ENCODE peak calls at places on chromosomes 2 and 18, in six cellular contexts. One of them, this sample, is unnamed.
A peak's percentile ranks its signal among the peaks of the same experiment; 100 is the strongest.

GRCh38 chr2:74317696-74318095 is 25.5 kb downstream of the SLC4A5 start:
- DNase-seq in breast epithelium: no peak
- DNase-seq in stimulated activated CD4-positive, alpha-beta T cell treated with anti-CD3 and anti-CD28 coated beads, Interleukin-12 subunit alpha, Interleukin-12 subunit beta, amount 100 ng/mL, for 24 hours: no peak
- DNase-seq in RWPE1: no peak
- DNase-seq in left lobe of liver: no peak
- DNase-seq in GM03348: no peak
- DNase-seq in this sample: no peak

GRCh38 chr2:206799083-206799482 is 33.7 kb downstream of the FASTKD2 start:
- DNase-seq in RWPE1: no peak
- DNase-seq in stimulated activated CD4-positive, alpha-beta T cell treated with anti-CD3 and anti-CD28 coated beads, Interleukin-12 subunit alpha, Interleukin-12 subunit beta, amount 100 ng/mL, for 24 hours: no peak
- DNase-seq in breast epithelium: no peak
- DNase-seq in left lobe of liver: no peak
- DNase-seq in GM03348: no peak
- DNase-seq in this sample: no peak

GRCh38 chr2:47075361-47076125 is 79.6 kb downstream of the STPG4 start:
- DNase-seq in breast epithelium: no peak
- DNase-seq in RWPE1: no peak
- DNase-seq in GM03348: no peak
- DNase-seq in stimulated activated CD4-positive, alpha-beta T cell treated with anti-CD3 and anti-CD28 coated beads, Interleukin-12 subunit alpha, Interleukin-12 subunit beta, amount 100 ng/mL, for 24 hours: no peak
- DNase-seq in left lobe of liver: no peak
- DNase-seq in this sample: no peak

GRCh38 chr2:143875295-143876199 is 644.4 kb downstream of the ZEB2 start:
- DNase-seq in GM03348: no peak
- DNase-seq in breast epithelium: no peak
- DNase-seq in stimulated activated CD4-positive, alpha-beta T cell treated with anti-CD3 and anti-CD28 coated beads, Interleukin-12 subunit alpha, Interleukin-12 subunit beta, amount 100 ng/mL, for 24 hours: no peak
- DNase-seq in left lobe of liver: no peak
- DNase-seq in RWPE1: no peak
- DNase-seq in this sample: no peak

GRCh38 chr18:37246779-37247340 is 318.7 kb downstream of the CELF4 start:
- DNase-seq in GM03348: no peak
- DNase-seq in left lobe of liver: no peak
- DNase-seq in RWPE1: no peak
- DNase-seq in breast epithelium: no peak
- DNase-seq in stimulated activated CD4-positive, alpha-beta T cell treated with anti-CD3 and anti-CD28 coated beads, Interleukin-12 subunit alpha, Interleukin-12 subunit beta, amount 100 ng/mL, for 24 hours: no peak
- DNase-seq in this sample: no peak

GRCh38 chr2:133194777-133195335 is 373.4 kb downstream of the NCKAP5 start:
- DNase-seq in left lobe of liver: no peak
- DNase-seq in stimulated activated CD4-positive, alpha-beta T cell treated with anti-CD3 and anti-CD28 coated beads, Interleukin-12 subunit alpha, Interleukin-12 subunit beta, amount 100 ng/mL, for 24 hours: no peak
- DNase-seq in RWPE1: no peak
- DNase-seq in breast epithelium: no peak
- DNase-seq in GM03348: no peak
- DNase-seq in this sample: no peak

GRCh38 chr2:113157897-113158753 is 15.6 kb upstream of the PSD4 start:
- DNase-seq in RWPE1: peak; percentile 80
- DNase-seq in breast epithelium: no peak
- DNase-seq in GM03348: peak; percentile 55
- DNase-seq in stimulated activated CD4-positive, alpha-beta T cell treated with anti-CD3 and anti-CD28 coated beads, Interleukin-12 subunit alpha, Interleukin-12 subunit beta, amount 100 ng/mL, for 24 hours: no peak
- DNase-seq in left lobe of liver: peak; percentile 57
- DNase-seq in this sample: no peak

GRCh38 chr2:65309699-65310098 is 82.1 kb downstream of the ACTR2 start:
- DNase-seq in left lobe of liver: no peak
- DNase-seq in GM03348: no peak
- DNase-seq in stimulated activated CD4-positive, alpha-beta T cell treated with anti-CD3 and anti-CD28 coated beads, Interleukin-12 subunit alpha, Interleukin-12 subunit beta, amount 100 ng/mL, for 24 hours: no peak
- DNase-seq in RWPE1: no peak
- DNase-seq in breast epithelium: peak; percentile 85
- DNase-seq in this sample: no peak

GRCh38 chr2:53622141-53622540 is 145.5 kb upstream of the CHAC2 start:
- DNase-seq in left lobe of liver: no peak
- DNase-seq in GM03348: no peak
- DNase-seq in RWPE1: no peak
- DNase-seq in stimulated activated CD4-positive, alpha-beta T cell treated with anti-CD3 and anti-CD28 coated beads, Interleukin-12 subunit alpha, Interleukin-12 subunit beta, amount 100 ng/mL, for 24 hours: no peak
- DNase-seq in breast epithelium: no peak
- DNase-seq in this sample: no peak

This sample was measured in mucosa of gallbladder.